ENCODE peak calls at places on chromosomes 5 and 9, in nine cellular contexts. One of them, this sample, is unnamed.

GRCh38 chr9:88706193-88707112 is 171.5 kb downstream of the NXNL2 start:
- DNase-seq in NB4: no peak
- DNase-seq in GM12891: no peak
- DNase-seq in stomach: no peak
- DNase-seq in ovary: no peak
- DNase-seq in transverse colon: no peak
- DNase-seq in gastrocnemius medialis: no peak
- DNase-seq in right lobe of liver: no peak
- DNase-seq in H54: no peak
- DNase-seq in this sample: no peak

GRCh38 chr9:78811562-78812276 is 514.8 kb downstream of the PSAT1 start:
- DNase-seq in transverse colon: no peak
- DNase-seq in NB4: no peak
- DNase-seq in GM12891: no peak
- DNase-seq in H54: peak; percentile 47
- DNase-seq in gastrocnemius medialis: no peak
- DNase-seq in stomach: no peak
- DNase-seq in ovary: no peak
- DNase-seq in right lobe of liver: no peak
- DNase-seq in this sample: no peak

GRCh38 chr5:306011-306805 is 15.3 kb upstream of the AHRR start:
- DNase-seq in GM12891: no peak
- DNase-seq in ovary: no peak
- DNase-seq in H54: no peak
- DNase-seq in NB4: no peak
- DNase-seq in stomach: peak; percentile 21
- DNase-seq in right lobe of liver: peak; percentile 32
- DNase-seq in gastrocnemius medialis: no peak
- DNase-seq in transverse colon: no peak
- DNase-seq in this sample: no peak

GRCh38 chr9:3962467-3962866 is 337.4 kb downstream of the GLIS3 start:
- DNase-seq in transverse colon: no peak
- DNase-seq in stomach: no peak
- DNase-seq in ovary: no peak
- DNase-seq in H54: no peak
- DNase-seq in right lobe of liver: no peak
- DNase-seq in GM12891: no peak
- DNase-seq in gastrocnemius medialis: no peak
- DNase-seq in NB4: no peak
- DNase-seq in this sample: no peak

GRCh38 chr9:134283692-134284265 is 42.5 kb upstream of the RXRA start:
- DNase-seq in stomach: no peak
- DNase-seq in transverse colon: no peak
- DNase-seq in gastrocnemius medialis: no peak
- DNase-seq in right lobe of liver: no peak
- DNase-seq in GM12891: no peak
- DNase-seq in H54: no peak
- DNase-seq in ovary: no peak
- DNase-seq in NB4: no peak
- DNase-seq in this sample: no peak

GRCh38 chr5:53331463-53331862 is 149.0 kb upstream of the FST start:
- DNase-seq in right lobe of liver: no peak
- DNase-seq in GM12891: no peak
- DNase-seq in NB4: no peak
- DNase-seq in transverse colon: no peak
- DNase-seq in ovary: no peak
- DNase-seq in stomach: no peak
- DNase-seq in gastrocnemius medialis: no peak
- DNase-seq in H54: no peak
- DNase-seq in this sample: no peak

GRCh38 chr9:134028076-134028475 is 2.8 kb downstream of the BRD3OS start:
- DNase-seq in H54: no peak
- DNase-seq in ovary: no peak
- DNase-seq in right lobe of liver: no peak
- DNase-seq in transverse colon: no peak
- DNase-seq in GM12891: no peak
- DNase-seq in gastrocnemius medialis: no peak
- DNase-seq in stomach: no peak
- DNase-seq in NB4: no peak
- DNase-seq in this sample: no peak

GRCh38 chr9:37061763-37062162 is 27.7 kb upstream of the PAX5 start:
- DNase-seq in ovary: no peak
- DNase-seq in stomach: no peak
- DNase-seq in GM12891: no peak
- DNase-seq in gastrocnemius medialis: no peak
- DNase-seq in H54: no peak
- DNase-seq in NB4: peak; percentile 58
- DNase-seq in transverse colon: no peak
- DNase-seq in right lobe of liver: no peak
- DNase-seq in this sample: no peak

GRCh38 chr5:168057905-168058304 is 233.5 kb upstream of the WWC1 start:
- DNase-seq in ovary: no peak
- DNase-seq in right lobe of liver: no peak
- DNase-seq in gastrocnemius medialis: no peak
- DNase-seq in H54: no peak
- DNase-seq in stomach: no peak
- DNase-seq in transverse colon: no peak
- DNase-seq in NB4: peak; percentile 21
- DNase-seq in GM12891: no peak
- DNase-seq in this sample: no peak

GRCh38 chr5:168056499-168057182 is 234.8 kb upstream of the WWC1 start:
- DNase-seq in ovary: no peak
- DNase-seq in NB4: no peak
- DNase-seq in transverse colon: no peak
- DNase-seq in stomach: no peak
- DNase-seq in GM12891: no peak
- DNase-seq in gastrocnemius medialis: no peak
- DNase-seq in H54: no peak
- DNase-seq in right lobe of liver: no peak
- DNase-seq in this sample: no peak

GRCh38 chr5:168055141-168055680 is 236.2 kb upstream of the WWC1 start:
- DNase-seq in stomach: no peak
- DNase-seq in GM12891: no peak
- DNase-seq in ovary: no peak
- DNase-seq in gastrocnemius medialis: no peak
- DNase-seq in NB4: no peak
- DNase-seq in H54: no peak
- DNase-seq in transverse colon: no peak
- DNase-seq in right lobe of liver: no peak
- DNase-seq in this sample: no peak

GRCh38 chr5:168059111-168059510 is 232.3 kb upstream of the WWC1 start:
- DNase-seq in right lobe of liver: no peak
- DNase-seq in GM12891: no peak
- DNase-seq in NB4: no peak
- DNase-seq in stomach: no peak
- DNase-seq in transverse colon: no peak
- DNase-seq in ovary: no peak
- DNase-seq in H54: no peak
- DNase-seq in gastrocnemius medialis: no peak
- DNase-seq in this sample: no peak

DNA sequence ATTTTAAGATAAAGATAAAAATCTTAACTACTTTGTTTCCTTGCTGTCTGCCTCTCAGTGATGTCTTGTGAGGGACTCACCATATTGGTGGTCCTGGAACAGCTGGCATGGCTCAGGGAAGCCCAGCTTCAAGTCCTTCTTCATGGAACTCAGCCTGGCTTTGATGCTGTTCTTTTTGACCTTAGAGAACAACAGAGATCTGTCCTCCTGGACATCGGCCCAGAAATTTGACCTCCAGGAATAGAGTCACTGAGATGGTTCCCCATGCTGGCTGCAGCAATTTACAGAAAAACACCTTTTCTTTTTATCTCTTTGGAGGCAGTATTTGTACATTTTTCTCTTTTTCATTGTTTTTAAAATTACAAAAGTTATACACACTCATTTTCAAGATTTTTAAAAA is 235.5 kb upstream of the WWC1 start:
- DNase-seq in stomach: no peak
- DNase-seq in H54: no peak
- DNase-seq in NB4: no peak
- DNase-seq in transverse colon: no peak
- DNase-seq in GM12891: no peak
- DNase-seq in ovary: peak; percentile 10
- DNase-seq in right lobe of liver: no peak
- DNase-seq in gastrocnemius medialis: no peak
- DNase-seq in this sample: no peak
- TF ChIP-seq POLR2A in stomach: no peak
- TF ChIP-seq POLR2A in H54: no peak
- TF ChIP-seq POLR2A in NB4: no peak
- TF ChIP-seq POLR2A in transverse colon: no peak
- TF ChIP-seq POLR2A in GM12891: no peak
- TF ChIP-seq POLR2A in ovary: no peak
- TF ChIP-seq POLR2A in right lobe of liver: no peak
- TF ChIP-seq POLR2A in gastrocnemius medialis: no peak
- TF ChIP-seq POLR2A in this sample: no peak

GRCh38 chr5:134504629-134505300 is 20.7 kb upstream of the JADE2 start:
- DNase-seq in GM12891: no peak
- DNase-seq in H54: no peak
- DNase-seq in right lobe of liver: no peak
- DNase-seq in gastrocnemius medialis: no peak
- DNase-seq in transverse colon: peak; percentile 6
- DNase-seq in ovary: no peak
- DNase-seq in NB4: no peak
- DNase-seq in stomach: peak; percentile 21
- DNase-seq in this sample: peak; percentile 56

GRCh38 chr5:134503937-134504437 is 21.5 kb upstream of the JADE2 start:
- DNase-seq in GM12891: no peak
- DNase-seq in transverse colon: no peak
- DNase-seq in stomach: no peak
- DNase-seq in right lobe of liver: no peak
- DNase-seq in gastrocnemius medialis: no peak
- DNase-seq in NB4: no peak
- DNase-seq in ovary: no peak
- DNase-seq in H54: no peak
- DNase-seq in this sample: no peak

GRCh38 chr5:134508521-134509195 is 16.8 kb upstream of the JADE2 start:
- DNase-seq in H54: no peak
- DNase-seq in stomach: no peak
- DNase-seq in right lobe of liver: no peak
- DNase-seq in transverse colon: no peak
- DNase-seq in ovary: no peak
- DNase-seq in NB4: no peak
- DNase-seq in GM12891: no peak
- DNase-seq in gastrocnemius medialis: no peak
- DNase-seq in this sample: no peak

GRCh38 chr5:134507495-134507894 is 18.0 kb upstream of the JADE2 start:
- DNase-seq in GM12891: no peak
- DNase-seq in transverse colon: peak; percentile 49
- DNase-seq in ovary: no peak
- DNase-seq in stomach: no peak
- DNase-seq in H54: no peak
- DNase-seq in gastrocnemius medialis: no peak
- DNase-seq in right lobe of liver: no peak
- DNase-seq in NB4: no peak
- DNase-seq in this sample: no peak

GRCh38 chr5:134506054-134507039 is 19.1 kb upstream of the JADE2 start:
- DNase-seq in transverse colon: peak; percentile 95
- DNase-seq in gastrocnemius medialis: peak; percentile 89
- DNase-seq in NB4: no peak
- DNase-seq in stomach: peak; percentile 92
- DNase-seq in GM12891: no peak
- DNase-seq in right lobe of liver: peak; percentile 98
- DNase-seq in H54: peak; percentile 83
- DNase-seq in ovary: no peak
- DNase-seq in this sample: peak; percentile 90
- TF ChIP-seq POLR2A in transverse colon: peak; percentile 96
- TF ChIP-seq POLR2A in gastrocnemius medialis: peak; percentile 16
- TF ChIP-seq POLR2A in NB4: no peak
- TF ChIP-seq POLR2A in stomach: no peak
- TF ChIP-seq POLR2A in GM12891: no peak
- TF ChIP-seq POLR2A in right lobe of liver: peak; percentile 94
- TF ChIP-seq POLR2A in H54: no peak
- TF ChIP-seq POLR2A in ovary: no peak
- TF ChIP-seq POLR2A in this sample: no peak

GRCh38 chr5:89968870-89969472 is 440.6 kb downstream of the CETN3 start:
- DNase-seq in ovary: no peak
- DNase-seq in stomach: no peak
- DNase-seq in gastrocnemius medialis: no peak
- DNase-seq in right lobe of liver: no peak
- DNase-seq in transverse colon: no peak
- DNase-seq in H54: no peak
- DNase-seq in NB4: no peak
- DNase-seq in GM12891: no peak
- DNase-seq in this sample: no peak

GRCh38 chr5:89972901-89973300 is 436.7 kb downstream of the CETN3 start:
- DNase-seq in transverse colon: no peak
- DNase-seq in H54: no peak
- DNase-seq in stomach: no peak
- DNase-seq in NB4: no peak
- DNase-seq in GM12891: no peak
- DNase-seq in ovary: no peak
- DNase-seq in right lobe of liver: no peak
- DNase-seq in gastrocnemius medialis: no peak
- DNase-seq in this sample: no peak

DNA sequence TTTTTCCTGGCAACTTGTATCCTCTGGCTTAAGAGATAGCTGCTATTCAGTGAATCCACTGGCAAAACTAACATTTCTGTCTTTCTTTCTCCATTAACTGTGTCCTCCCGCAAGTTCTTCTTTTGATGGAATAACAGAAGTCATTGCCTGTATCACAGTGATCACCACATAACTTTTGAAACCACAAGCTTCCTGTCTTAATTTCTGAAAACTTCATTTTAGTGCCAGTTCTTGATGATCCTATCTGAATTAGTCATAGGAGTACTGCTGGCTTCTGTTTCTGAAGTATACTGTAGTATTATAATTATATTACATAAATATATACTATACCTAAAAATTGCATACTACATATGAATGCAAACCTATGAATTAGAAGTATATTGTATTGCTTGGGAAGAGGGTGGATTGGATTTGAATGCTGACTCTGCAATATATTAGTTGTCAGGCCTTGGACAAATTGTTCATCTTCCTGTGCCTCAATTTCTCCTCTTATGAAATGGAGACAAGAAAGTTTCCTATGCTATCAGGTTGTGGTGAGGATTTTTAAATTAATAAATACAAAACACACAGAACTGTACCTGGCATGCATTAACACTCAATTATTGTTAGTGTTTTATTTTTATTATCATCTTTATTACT is 441.6 kb downstream of the CETN3 start:
- DNase-seq in NB4: peak; percentile 1
- DNase-seq in transverse colon: no peak
- DNase-seq in right lobe of liver: no peak
- DNase-seq in stomach: no peak
- DNase-seq in GM12891: no peak
- DNase-seq in H54: no peak
- DNase-seq in gastrocnemius medialis: no peak
- DNase-seq in ovary: no peak
- DNase-seq in this sample: no peak
- TF ChIP-seq POLR2A in NB4: no peak
- TF ChIP-seq POLR2A in transverse colon: no peak
- TF ChIP-seq POLR2A in right lobe of liver: no peak
- TF ChIP-seq POLR2A in stomach: no peak
- TF ChIP-seq POLR2A in GM12891: no peak
- TF ChIP-seq POLR2A in H54: no peak
- TF ChIP-seq POLR2A in gastrocnemius medialis: no peak
- TF ChIP-seq POLR2A in ovary: no peak
- TF ChIP-seq POLR2A in this sample: no peak

DNA sequence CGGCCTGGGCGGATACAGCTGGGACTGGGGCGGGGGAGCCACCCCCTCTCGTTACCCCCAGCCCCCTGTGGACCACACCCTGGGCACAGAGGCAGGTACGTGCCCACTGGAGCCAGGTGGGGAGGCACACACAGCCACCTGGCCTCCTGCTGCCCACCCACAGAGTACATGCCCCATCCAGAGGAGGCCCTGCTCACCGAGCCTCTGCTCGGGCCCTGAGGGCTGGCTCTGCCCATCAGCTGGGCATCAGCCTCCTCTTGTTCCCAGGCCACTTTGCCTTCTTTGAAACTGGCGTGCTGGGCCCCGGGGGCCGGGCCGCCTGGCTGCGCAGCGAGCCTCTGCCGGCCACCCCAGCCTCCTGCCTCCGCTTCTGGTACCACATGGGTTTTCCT is 6.3 kb downstream of the MAMDC4 start:
- DNase-seq in gastrocnemius medialis: no peak
- DNase-seq in H54: no peak
- DNase-seq in ovary: no peak
- DNase-seq in transverse colon: no peak
- DNase-seq in stomach: no peak
- DNase-seq in NB4: no peak
- DNase-seq in GM12891: no peak
- DNase-seq in right lobe of liver: no peak
- DNase-seq in this sample: no peak
- TF ChIP-seq POLR2A in gastrocnemius medialis: no peak
- TF ChIP-seq POLR2A in H54: no peak
- TF ChIP-seq POLR2A in ovary: no peak
- TF ChIP-seq POLR2A in transverse colon: no peak
- TF ChIP-seq POLR2A in stomach: no peak
- TF ChIP-seq POLR2A in NB4: no peak
- TF ChIP-seq POLR2A in GM12891: no peak
- TF ChIP-seq POLR2A in right lobe of liver: no peak
- TF ChIP-seq POLR2A in this sample: no peak